ENCODE peak calls at places on chromosomes 16 and 17, in seven cellular contexts. Z is GM13976, V is lower lobe of right lung, H is glutamatergic neuron, B is AG04450, I is upper lobe of right lung, N is fibroblast of pulmonary artery. U is an unnamed sample.
A peak's percentile ranks its signal among the peaks of the same experiment; 100 is the strongest.

GRCh38 chr16:51763072-51763658 is 612.1 kb upstream of the SALL1 start:
- DNase-seq in H (peak; percentile 59), B (no peak), I (no peak), V (no peak), Z (no peak), N (no peak), U (no peak)

GRCh38 chr17:83126275-83126930 is 47.0 kb downstream of the METRNL start:
- DNase-seq in H (no peak), V (peak; percentile 38), N (no peak), Z (no peak), B (no peak), I (peak; percentile 44), U (no peak)

GRCh38 chr17:14481664-14482063 is 180.8 kb downstream of the HS3ST3B1 start:
- DNase-seq in I (no peak), B (no peak), N (no peak), H (no peak), Z (no peak), V (no peak), U (no peak)

GRCh38 chr17:44775136-44775837 is 16.5 kb downstream of the ADAM11 start:
- DNase-seq in B (peak; percentile 93), I (no peak), V (peak; percentile 98), N (peak; percentile 98), Z (peak; percentile 99), H (peak; percentile 98), U (peak; percentile 99)

GRCh38 chr16:75402174-75402820 is 31.0 kb downstream of the CFDP1 start:
- DNase-seq in B (no peak), I (no peak), H (no peak), N (peak; percentile 62), V (no peak), Z (no peak), U (no peak)

GRCh38 chr17:14019186-14019956 is 49.9 kb upstream of the COX10 start:
- DNase-seq in N (peak; percentile 50), H (no peak), B (peak; percentile 3), V (no peak), Z (no peak), I (no peak), U (no peak)

GRCh38 chr16:684067-684794 is at the start of gene JMJD8:
- DNase-seq in N (peak; percentile 95), V (peak; percentile 99), B (peak; percentile 75), I (peak; percentile 99), Z (peak; percentile 99), H (peak; percentile 98), U (peak; percentile 97)

GRCh38 chr17:58278661-58279015 is 2.1 kb downstream of the MPO start:
- DNase-seq in N (no peak), V (no peak), B (no peak), H (no peak), I (peak; percentile 69), Z (peak; percentile 49), U (peak; percentile 28)

GRCh38 chr17:45747907-45748306 is 36.2 kb upstream of the CRHR1 start:
- DNase-seq in H (no peak), Z (no peak), N (no peak), V (no peak), I (no peak), B (no peak), U (no peak)

GRCh38 chr17:21288581-21289017 is 4.1 kb downstream of the MAP2K3 start:
- DNase-seq in N (no peak), I (no peak), V (no peak), B (no peak), Z (peak; percentile 66), H (no peak), U (peak; percentile 65)

GRCh38 chr17:4944554-4945175 is 3.7 kb downstream of the PFN1 start:
- DNase-seq in B (no peak), V (no peak), I (no peak), N (no peak), Z (no peak), H (no peak), U (no peak)

GRCh38 chr17:63843387-63844292 is 1.2 kb upstream of the SMARCD2 start:
- DNase-seq in B (peak; percentile 44), H (no peak), Z (peak; percentile 53), I (no peak), V (peak; percentile 58), N (peak; percentile 93), U (peak; percentile 56)

GRCh38 chr17:2259769-2260536 is 43.6 kb downstream of the SMG6 start:
- DNase-seq in V (no peak), I (no peak), B (no peak), H (no peak), Z (peak; percentile 69), N (peak; percentile 26), U (peak; percentile 73)

GRCh38 chr16:84143784-84144199 is 1.2 kb downstream of the HSDL1 start:
- DNase-seq in N (peak; percentile 8), B (no peak), V (no peak), H (peak; percentile 55), Z (no peak), I (no peak), U (no peak)

GRCh38 chr17:61128671-61129115 is 270.9 kb upstream of the TBX2 start:
- DNase-seq in Z (no peak), N (peak; percentile 60), V (no peak), I (no peak), B (no peak), H (no peak), U (no peak)

GRCh38 chr17:67211742-67212141 is 33.3 kb downstream of the HELZ start:
- DNase-seq in H (no peak), B (no peak), Z (no peak), N (peak; percentile 54), V (no peak), I (no peak), U (no peak)

GRCh38 chr17:67673006-67673405 is 44.7 kb upstream of the NOL11 start:
- DNase-seq in H (no peak), Z (no peak), B (no peak), N (no peak), I (no peak), V (no peak), U (no peak)

GRCh38 chr17:34386343-34386924 is 23.4 kb upstream of the CCL1 start:
- DNase-seq in H (no peak), I (no peak), Z (no peak), V (no peak), N (no peak), B (no peak), U (no peak)

GRCh38 chr16:50251375-50252081 is 14.8 kb upstream of the ADCY7 start:
- DNase-seq in V (no peak), Z (no peak), B (peak; percentile 46), I (no peak), H (no peak), N (peak; percentile 79), U (no peak)

GRCh38 chr17:72510454-72511016 is 389.7 kb downstream of the SOX9 start:
- DNase-seq in Z (no peak), B (no peak), I (no peak), H (no peak), N (no peak), V (no peak), U (no peak)

GRCh38 chr17:1180958-1181768 is 1.4 kb upstream of the ABR start:
- DNase-seq in V (no peak), I (no peak), N (no peak), Z (peak; percentile 86), B (no peak), H (peak; percentile 49), U (peak; percentile 86)

GRCh38 chr17:51745993-51746392 is 412.5 kb downstream of the CA10 start:
- DNase-seq in I (no peak), N (no peak), B (no peak), H (no peak), Z (no peak), V (no peak), U (no peak)

GRCh38 chr17:17342242-17342945 is 39.2 kb downstream of the NT5M start:
- DNase-seq in H (no peak), V (no peak), Z (no peak), B (no peak), I (peak; percentile 59), N (no peak), U (no peak)

GRCh38 chr17:8479431-8479947 is 43.8 kb downstream of the NDEL1 start:
- DNase-seq in V (no peak), Z (no peak), B (peak; percentile 33), I (peak; percentile 48), N (peak; percentile 87), H (no peak), U (no peak)

GRCh38 chr16:50699345-50700159 is 6.1 kb downstream of the NOD2 start:
- DNase-seq in N (peak; percentile 31), H (no peak), Z (no peak), B (no peak), I (no peak), V (no peak), U (no peak)

GRCh38 chr17:64040201-64040600 is 19.8 kb upstream of the ICAM2 start:
- DNase-seq in B (no peak), Z (no peak), V (no peak), N (no peak), I (no peak), H (no peak), U (no peak)

GRCh38 chr16:49588729-49589384 is 215.3 kb downstream of the C16orf78 start:
- DNase-seq in Z (no peak), N (peak; percentile 51), I (no peak), V (no peak), B (no peak), H (no peak), U (no peak)

DNA sequence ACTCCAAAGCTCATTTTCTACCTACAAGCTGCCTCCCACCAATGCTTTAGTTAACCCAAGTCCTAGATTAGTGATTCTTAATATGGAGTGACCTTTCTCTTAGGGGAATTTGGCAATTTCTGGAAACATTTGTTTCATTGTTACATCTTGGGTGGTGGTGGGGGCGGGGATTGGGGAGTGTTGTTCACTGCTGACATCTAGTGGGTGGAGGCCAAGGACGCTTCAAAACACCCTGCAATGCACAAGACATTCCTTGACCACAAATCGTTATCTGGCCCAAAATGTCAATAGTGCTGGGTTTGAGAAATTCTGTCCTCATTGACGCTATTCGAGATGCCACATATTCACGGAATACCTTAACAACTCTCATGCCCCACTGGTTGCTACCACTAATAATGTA is 282.9 kb downstream of the RBFOX1 start:
- DNase-seq in I (no peak), N (no peak), V (no peak), B (no peak), Z (no peak), H (no peak), U (no peak)
- TF ChIP-seq CTCF in I (no peak), N (no peak), V (no peak), B (no peak), Z (no peak), H (no peak), U (no peak)

DNA sequence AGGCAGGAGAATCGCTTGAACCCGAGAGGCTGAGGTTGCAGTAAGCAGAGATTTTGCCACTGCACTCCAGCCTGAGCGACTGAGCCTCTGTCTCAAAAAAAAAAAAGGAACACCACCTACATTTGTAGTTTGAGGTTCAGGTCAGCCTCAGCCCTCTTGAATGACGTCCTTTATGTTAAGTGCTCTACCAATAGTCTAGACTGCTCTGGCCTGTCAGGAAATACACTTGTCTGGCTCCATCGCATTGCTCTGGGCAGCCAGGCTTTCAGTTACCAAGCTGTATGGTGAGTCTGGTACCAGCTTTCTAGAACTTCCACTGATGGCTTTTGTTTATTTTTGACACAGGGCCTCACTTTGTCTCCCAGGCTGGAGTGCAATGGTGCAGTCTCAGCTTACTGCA is 11.4 kb downstream of the SOCS7 start:
- DNase-seq in Z (no peak), V (no peak), I (no peak), H (no peak), B (no peak), N (no peak), U (no peak)
- TF ChIP-seq CTCF in Z (no peak), V (no peak), I (no peak), H (no peak), B (no peak), N (no peak), U (no peak)

GRCh38 chr17:76365256-76365903 is 11.7 kb upstream of the PRPSAP1 start:
- DNase-seq in I (no peak), H (no peak), V (no peak), Z (no peak), B (no peak), N (peak; percentile 42), U (no peak)
- TF ChIP-seq CTCF in I (peak; percentile 22), H (no peak), V (no peak), Z (peak; percentile 50), B (no peak), N (peak; percentile 48), U (peak; percentile 53)

GRCh38 chr16:68386628-68387027 is 61.7 kb downstream of the SMPD3 start:
- DNase-seq in Z (no peak), B (no peak), N (no peak), V (peak; percentile 55), H (no peak), I (no peak), U (no peak)
- TF ChIP-seq CTCF in Z (no peak), B (no peak), N (no peak), V (no peak), H (no peak), I (no peak), U (no peak)